ENCODE peak calls at places on chromosomes 5 and 9, in nine cellular contexts. V is endothelial cell of umbilical vein; A is A549; Z is NCI-H1105 treated with DMSO at 0.1 percent for 48 hours; T is A172; U is activated naive CD4-positive, alpha-beta T cell treated with Interleukin-2 at 50 U/mL for 16 hours; E is GM10248; S is GM23338; M is EL. C is an unnamed sample.

GRCh38 chr5:406041-406440 is 36.9 kb upstream of the EXOC3 start:
- DNase-seq in V (no peak), A (no peak), Z (no peak), T (no peak), U (no peak), E (no peak), S (no peak), M (no peak), C (no peak)

GRCh38 chr5:25892251-25892650 is 1146.1 kb downstream of the CDH9 start:
- DNase-seq in V (no peak), A (no peak), Z (no peak), T (no peak), U (no peak), E (no peak), S (no peak), M (no peak), C (no peak)

GRCh38 chr5:132056610-132057497 is 3.6 kb upstream of the IL3 start:
- DNase-seq in V (no peak), A (no peak), Z (no peak), T (no peak), U (no peak), E (peak; percentile 9), S (no peak), M (no peak), C (no peak)

GRCh38 chr5:171625646-171626045 is 160.0 kb upstream of the SMIM23 start:
- DNase-seq in V (no peak), A (no peak), Z (no peak), T (no peak), U (no peak), E (no peak), S (no peak), M (no peak), C (no peak)

GRCh38 chr5:6419340-6419852 is 29.3 kb upstream of the UBE2QL1 start:
- DNase-seq in V (peak; percentile 89), A (no peak), Z (peak; percentile 98), T (peak; percentile 89), U (no peak), E (no peak), S (no peak), M (peak; percentile 62), C (peak; percentile 23)

GRCh38 chr5:176740131-176740701 is 70.1 kb upstream of the UNC5A start:
- DNase-seq in V (no peak), A (no peak), Z (no peak), T (no peak), U (no peak), E (no peak), S (no peak), M (no peak), C (no peak)

GRCh38 chr9:94937214-94937903 is 210.9 kb downstream of the AOPEP start:
- DNase-seq in V (peak; percentile 84), A (peak; percentile 89), Z (no peak), T (peak; percentile 93), U (no peak), E (no peak), S (no peak), M (peak; percentile 90), C (peak; percentile 89)

GRCh38 chr5:130706696-130707095 is 458.4 kb downstream of the HINT1 start:
- DNase-seq in V (no peak), A (no peak), Z (no peak), T (no peak), U (no peak), E (no peak), S (no peak), M (no peak), C (no peak)

GRCh38 chr9:98374385-98375051 is 119.1 kb upstream of the TBC1D2 start:
- DNase-seq in V (peak; percentile 45), A (peak; percentile 72), Z (no peak), T (peak; percentile 68), U (no peak), E (no peak), S (peak; percentile 13), M (peak; percentile 90), C (peak; percentile 57)

GRCh38 chr9:9747787-9748186 is 865.0 kb downstream of the PTPRD start:
- DNase-seq in V (peak; percentile 75), A (no peak), Z (no peak), T (peak; percentile 72), U (no peak), E (no peak), S (no peak), M (no peak), C (no peak)

GRCh38 chr9:87834357-87834756 is 48.3 kb upstream of the SPATA31E1 start:
- DNase-seq in V (no peak), A (no peak), Z (no peak), T (no peak), U (no peak), E (no peak), S (peak; percentile 87), M (no peak), C (peak; percentile 49)

GRCh38 chr9:34710023-34710422 is at the start of gene CCL21:
- DNase-seq in V (peak; percentile 61), A (no peak), Z (no peak), T (no peak), U (no peak), E (no peak), S (no peak), M (no peak), C (no peak)

GRCh38 chr9:76045217-76045616 is 154.7 kb downstream of the PCSK5 start:
- DNase-seq in V (no peak), A (no peak), Z (no peak), T (no peak), U (no peak), E (no peak), S (peak; percentile 74), M (no peak), C (no peak)

GRCh38 chr5:66947458-66947857 is 249.1 kb downstream of the CD180 start:
- DNase-seq in V (no peak), A (no peak), Z (no peak), T (no peak), U (no peak), E (no peak), S (no peak), M (no peak), C (no peak)

GRCh38 chr9:106799146-106799545 is 63.8 kb upstream of the ZNF462 start:
- DNase-seq in V (peak; percentile 81), A (no peak), Z (no peak), T (peak; percentile 90), U (no peak), E (no peak), S (peak; percentile 34), M (peak; percentile 92), C (peak; percentile 6)

GRCh38 chr9:136172412-136173079 is 32.4 kb downstream of the LHX3 start:
- DNase-seq in V (no peak), A (no peak), Z (no peak), T (no peak), U (no peak), E (no peak), S (peak; percentile 43), M (no peak), C (no peak)

GRCh38 chr5:32231241-32231640 is 57.1 kb upstream of the GOLPH3 start:
- DNase-seq in V (no peak), A (no peak), Z (no peak), T (no peak), U (no peak), E (no peak), S (no peak), M (no peak), C (no peak)

GRCh38 chr5:3310551-3311340 is 284.9 kb upstream of the IRX1 start:
- DNase-seq in V (no peak), A (no peak), Z (peak; percentile 72), T (peak; percentile 65), U (no peak), E (no peak), S (no peak), M (no peak), C (peak; percentile 100)

GRCh38 chr5:172078027-172078426 is 71.6 kb upstream of the FBXW11 start:
- DNase-seq in V (no peak), A (no peak), Z (no peak), T (no peak), U (no peak), E (no peak), S (no peak), M (no peak), C (no peak)

GRCh38 chr5:148014276-148014675 is 49.5 kb upstream of the SPINK5 start:
- DNase-seq in V (peak; percentile 14), A (no peak), Z (no peak), T (no peak), U (no peak), E (no peak), S (no peak), M (no peak), C (no peak)

C was measured in SW480.